ENCODE peak calls at places on chromosomes 7 and 10, in seven cellular contexts. One of them, this sample, is unnamed.

GRCh38 chr7:11552676-11553075 is 279.3 kb downstream of the THSD7A start:
- DNase-seq in body of pancreas: no peak
- DNase-seq in heart left ventricle: no peak
- DNase-seq in epithelial cell of esophagus: no peak
- DNase-seq in foreskin keratinocyte: no peak
- DNase-seq in type B pancreatic cell: no peak
- DNase-seq in foreskin fibroblast: no peak
- DNase-seq in this sample: no peak

GRCh38 chr7:115449689-115450088 is 527.8 kb downstream of the MDFIC start:
- DNase-seq in foreskin fibroblast: no peak
- DNase-seq in epithelial cell of esophagus: no peak
- DNase-seq in body of pancreas: no peak
- DNase-seq in type B pancreatic cell: no peak
- DNase-seq in heart left ventricle: no peak
- DNase-seq in foreskin keratinocyte: no peak
- DNase-seq in this sample: no peak

GRCh38 chr7:2084331-2084730 is 148.4 kb downstream of the MAD1L1 start:
- DNase-seq in type B pancreatic cell: no peak
- DNase-seq in heart left ventricle: no peak
- DNase-seq in body of pancreas: no peak
- DNase-seq in foreskin keratinocyte: no peak
- DNase-seq in foreskin fibroblast: no peak
- DNase-seq in epithelial cell of esophagus: no peak
- DNase-seq in this sample: no peak

GRCh38 chr7:102916426-102916825 is 3.6 kb downstream of the LRRC17 start:
- DNase-seq in epithelial cell of esophagus: peak
- DNase-seq in foreskin keratinocyte: no peak
- DNase-seq in heart left ventricle: no peak
- DNase-seq in body of pancreas: no peak
- DNase-seq in type B pancreatic cell: no peak
- DNase-seq in foreskin fibroblast: peak
- DNase-seq in this sample: no peak

GRCh38 chr10:29608476-29609301 is 26.1 kb downstream of the SVIL start:
- DNase-seq in type B pancreatic cell: no peak
- DNase-seq in heart left ventricle: no peak
- DNase-seq in foreskin fibroblast: no peak
- DNase-seq in foreskin keratinocyte: no peak
- DNase-seq in body of pancreas: no peak
- DNase-seq in epithelial cell of esophagus: no peak
- DNase-seq in this sample: no peak

GRCh38 chr7:106057962-106058901 is 53.9 kb downstream of the SYPL1 start:
- DNase-seq in heart left ventricle: no peak
- DNase-seq in epithelial cell of esophagus: peak
- DNase-seq in body of pancreas: peak
- DNase-seq in type B pancreatic cell: no peak
- DNase-seq in foreskin keratinocyte: no peak
- DNase-seq in foreskin fibroblast: no peak
- DNase-seq in this sample: no peak

GRCh38 chr10:134205-134742 is 981 bp upstream of the ZMYND11 start:
- DNase-seq in epithelial cell of esophagus: peak
- DNase-seq in foreskin fibroblast: no peak
- DNase-seq in body of pancreas: no peak
- DNase-seq in foreskin keratinocyte: peak
- DNase-seq in heart left ventricle: no peak
- DNase-seq in type B pancreatic cell: no peak
- DNase-seq in this sample: no peak

GRCh38 chr7:159028456-159029401 is 115.9 kb downstream of the VIPR2 start:
- DNase-seq in foreskin keratinocyte: no peak
- DNase-seq in body of pancreas: no peak
- DNase-seq in type B pancreatic cell: peak
- DNase-seq in heart left ventricle: peak
- DNase-seq in foreskin fibroblast: no peak
- DNase-seq in epithelial cell of esophagus: no peak
- DNase-seq in this sample: peak

GRCh38 chr10:88832376-88832775 is 19.3 kb downstream of the ANKRD22 start:
- DNase-seq in heart left ventricle: no peak
- DNase-seq in foreskin keratinocyte: no peak
- DNase-seq in epithelial cell of esophagus: no peak
- DNase-seq in foreskin fibroblast: no peak
- DNase-seq in type B pancreatic cell: no peak
- DNase-seq in body of pancreas: no peak
- DNase-seq in this sample: no peak

GRCh38 chr10:86321568-86321967 is 45.0 kb downstream of the GRID1 start:
- DNase-seq in body of pancreas: no peak
- DNase-seq in heart left ventricle: no peak
- DNase-seq in epithelial cell of esophagus: no peak
- DNase-seq in foreskin keratinocyte: no peak
- DNase-seq in foreskin fibroblast: no peak
- DNase-seq in type B pancreatic cell: no peak
- DNase-seq in this sample: no peak

GRCh38 chr10:86329896-86330680 is 36.5 kb downstream of the GRID1 start:
- DNase-seq in epithelial cell of esophagus: no peak
- DNase-seq in foreskin keratinocyte: no peak
- DNase-seq in body of pancreas: no peak
- DNase-seq in foreskin fibroblast: no peak
- DNase-seq in type B pancreatic cell: no peak
- DNase-seq in heart left ventricle: no peak
- DNase-seq in this sample: peak

GRCh38 chr10:86329093-86329710 is 37.4 kb downstream of the GRID1 start:
- DNase-seq in foreskin fibroblast: no peak
- DNase-seq in foreskin keratinocyte: no peak
- DNase-seq in body of pancreas: no peak
- DNase-seq in type B pancreatic cell: no peak
- DNase-seq in heart left ventricle: no peak
- DNase-seq in epithelial cell of esophagus: no peak
- DNase-seq in this sample: peak

GRCh38 chr10:86327954-86328705 is 38.5 kb downstream of the GRID1 start:
- DNase-seq in body of pancreas: no peak
- DNase-seq in type B pancreatic cell: no peak
- DNase-seq in epithelial cell of esophagus: no peak
- DNase-seq in foreskin fibroblast: no peak
- DNase-seq in heart left ventricle: no peak
- DNase-seq in foreskin keratinocyte: no peak
- DNase-seq in this sample: peak

DNA sequence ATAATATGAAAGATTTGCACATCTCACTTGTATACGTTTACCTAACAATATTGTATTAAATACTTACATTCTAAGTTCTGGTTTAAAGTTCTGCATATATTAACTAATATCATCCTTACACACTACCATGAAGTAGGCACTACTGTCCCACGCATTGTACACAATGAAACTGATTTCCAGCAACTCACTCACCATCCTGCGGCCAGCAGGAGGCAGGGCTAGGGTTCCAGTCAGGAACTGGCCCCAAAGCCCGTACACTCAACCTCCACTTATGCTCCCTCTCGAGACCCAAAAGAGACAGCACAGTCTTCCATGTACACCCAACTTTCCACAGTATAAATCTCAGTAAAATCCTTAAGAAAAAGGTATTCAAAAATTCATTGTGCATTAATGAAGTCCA is 41.4 kb downstream of the GRID1 start:
- DNase-seq in foreskin fibroblast: no peak
- DNase-seq in body of pancreas: no peak
- DNase-seq in type B pancreatic cell: no peak
- DNase-seq in heart left ventricle: no peak
- DNase-seq in epithelial cell of esophagus: no peak
- DNase-seq in foreskin keratinocyte: no peak
- DNase-seq in this sample: no peak
- TF ChIP-seq CTCF in foreskin fibroblast: no peak
- TF ChIP-seq CTCF in body of pancreas: no peak
- TF ChIP-seq CTCF in type B pancreatic cell: no peak
- TF ChIP-seq CTCF in heart left ventricle: no peak
- TF ChIP-seq CTCF in epithelial cell of esophagus: no peak
- TF ChIP-seq CTCF in foreskin keratinocyte: no peak
- TF ChIP-seq CTCF in this sample: no peak

DNA sequence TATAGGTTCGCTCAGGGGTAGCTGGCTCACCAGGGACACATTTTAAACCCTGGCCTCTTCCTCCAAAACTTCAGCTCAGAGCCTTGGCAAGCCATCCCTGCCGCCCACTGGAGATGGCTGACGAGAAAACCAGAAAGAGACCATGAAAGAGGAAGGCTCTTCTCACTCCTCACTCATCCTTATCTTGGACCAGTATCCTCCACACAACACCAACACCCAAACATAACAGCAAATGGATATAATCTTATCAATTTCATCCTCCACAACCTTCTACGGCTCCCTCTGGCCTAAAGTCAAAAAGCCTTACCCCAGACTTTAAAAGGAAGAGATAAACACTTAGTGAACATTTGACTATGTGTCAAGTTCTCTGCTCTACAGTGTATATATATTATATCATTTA is 26.9 kb downstream of the DLG5 start:
- DNase-seq in epithelial cell of esophagus: no peak
- DNase-seq in foreskin fibroblast: no peak
- DNase-seq in type B pancreatic cell: no peak
- DNase-seq in foreskin keratinocyte: no peak
- DNase-seq in heart left ventricle: no peak
- DNase-seq in body of pancreas: no peak
- DNase-seq in this sample: no peak
- TF ChIP-seq CTCF in epithelial cell of esophagus: no peak
- TF ChIP-seq CTCF in foreskin fibroblast: no peak
- TF ChIP-seq CTCF in type B pancreatic cell: no peak
- TF ChIP-seq CTCF in foreskin keratinocyte: no peak
- TF ChIP-seq CTCF in heart left ventricle: no peak
- TF ChIP-seq CTCF in body of pancreas: no peak
- TF ChIP-seq CTCF in this sample: no peak

DNA sequence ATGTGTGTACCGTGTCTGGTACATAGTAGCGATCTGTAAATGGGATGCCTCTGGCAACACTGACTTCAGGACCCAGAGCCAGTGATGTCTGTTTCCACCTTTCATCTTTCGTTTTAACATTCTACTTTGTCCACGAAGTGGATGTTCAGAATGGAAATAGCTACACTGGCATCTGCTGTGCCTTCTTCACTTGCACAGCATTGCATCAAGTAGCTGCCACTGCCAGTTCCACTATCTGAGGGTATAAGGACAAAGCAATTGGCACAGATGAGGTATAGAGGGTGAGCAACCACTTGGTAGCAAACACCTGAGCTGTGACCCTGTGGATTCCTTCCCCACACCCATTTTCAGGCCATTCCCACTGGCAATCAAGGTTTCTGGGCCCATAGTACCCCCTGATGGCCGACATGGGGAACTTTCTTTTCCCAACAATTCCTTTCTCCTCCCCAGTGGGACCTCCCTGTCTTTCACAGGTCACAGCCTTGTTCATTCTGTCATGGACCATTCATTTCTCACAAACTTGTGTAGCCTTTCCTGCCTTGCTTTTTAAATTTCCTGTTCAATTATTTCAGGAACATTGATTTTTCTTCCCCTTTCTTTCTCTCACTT is 4.0 kb downstream of the ITGA8 start:
- DNase-seq in epithelial cell of esophagus: peak
- DNase-seq in body of pancreas: no peak
- DNase-seq in type B pancreatic cell: no peak
- DNase-seq in heart left ventricle: no peak
- DNase-seq in foreskin fibroblast: no peak
- DNase-seq in foreskin keratinocyte: no peak
- DNase-seq in this sample: no peak
- TF ChIP-seq CTCF in epithelial cell of esophagus: peak
- TF ChIP-seq CTCF in body of pancreas: no peak
- TF ChIP-seq CTCF in type B pancreatic cell: peak
- TF ChIP-seq CTCF in heart left ventricle: peak
- TF ChIP-seq CTCF in foreskin fibroblast: peak
- TF ChIP-seq CTCF in foreskin keratinocyte: peak
- TF ChIP-seq CTCF in this sample: no peak

GRCh38 chr10:108691126-108691525 is 1232.2 kb downstream of the XPNPEP1 start:
- DNase-seq in foreskin fibroblast: no peak
- DNase-seq in epithelial cell of esophagus: no peak
- DNase-seq in type B pancreatic cell: no peak
- DNase-seq in heart left ventricle: no peak
- DNase-seq in foreskin keratinocyte: no peak
- DNase-seq in body of pancreas: no peak
- DNase-seq in this sample: no peak

DNA sequence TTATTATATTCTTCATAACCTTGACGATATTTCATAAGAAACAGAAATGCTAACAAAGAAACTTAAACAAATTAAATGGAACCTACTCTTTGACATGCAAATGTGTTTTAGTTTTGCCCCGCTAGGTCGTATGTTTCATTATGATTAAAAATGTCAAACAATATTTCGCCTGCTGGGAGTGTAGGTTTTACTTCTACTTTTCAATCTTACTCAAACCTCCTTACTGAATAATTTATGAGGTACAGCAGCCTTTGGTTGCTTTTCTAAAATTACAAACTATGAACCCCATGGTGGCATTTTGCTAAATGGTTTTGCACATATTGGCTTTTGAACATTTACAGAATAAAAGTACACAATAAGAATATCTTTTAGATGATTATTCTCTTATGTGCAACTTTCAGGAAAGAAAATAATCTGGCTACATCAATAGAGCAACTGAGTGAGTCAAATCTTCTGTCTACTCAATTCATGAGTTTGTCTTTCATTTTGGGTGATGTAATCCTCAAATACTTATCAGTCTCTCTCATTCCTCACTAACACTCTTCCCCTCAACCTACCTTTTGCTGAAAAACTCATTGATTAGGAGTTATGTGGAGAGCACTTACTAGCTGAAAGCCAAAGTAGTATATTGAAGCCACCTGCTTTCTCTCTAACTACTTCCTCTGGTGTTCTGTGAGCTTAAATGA is 1226.4 kb downstream of the XPNPEP1 start:
- DNase-seq in heart left ventricle: no peak
- DNase-seq in body of pancreas: no peak
- DNase-seq in epithelial cell of esophagus: no peak
- DNase-seq in type B pancreatic cell: no peak
- DNase-seq in foreskin keratinocyte: no peak
- DNase-seq in foreskin fibroblast: no peak
- DNase-seq in this sample: no peak
- TF ChIP-seq CTCF in heart left ventricle: no peak
- TF ChIP-seq CTCF in body of pancreas: no peak
- TF ChIP-seq CTCF in epithelial cell of esophagus: no peak
- TF ChIP-seq CTCF in type B pancreatic cell: no peak
- TF ChIP-seq CTCF in foreskin keratinocyte: no peak
- TF ChIP-seq CTCF in foreskin fibroblast: no peak
- TF ChIP-seq CTCF in this sample: no peak

DNA sequence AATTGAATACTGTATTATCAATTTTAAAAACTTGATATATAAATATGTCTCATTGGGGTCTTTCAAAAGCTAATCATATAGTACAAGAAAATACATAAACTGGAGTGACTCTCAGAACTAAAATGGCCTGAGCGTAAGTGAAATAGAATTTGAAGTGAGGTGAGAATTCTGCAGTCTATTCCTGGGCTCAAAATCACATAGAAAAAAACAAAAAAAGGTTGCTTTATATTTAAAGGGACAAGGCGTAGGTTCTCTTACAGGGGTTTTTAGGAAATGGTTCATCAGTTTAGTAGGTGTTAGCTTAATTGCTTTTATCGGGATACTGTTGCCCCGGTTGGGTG is 36.7 kb upstream of the PRSS1 start:
- DNase-seq in type B pancreatic cell: no peak
- DNase-seq in foreskin keratinocyte: no peak
- DNase-seq in body of pancreas: no peak
- DNase-seq in heart left ventricle: no peak
- DNase-seq in epithelial cell of esophagus: no peak
- DNase-seq in foreskin fibroblast: no peak
- DNase-seq in this sample: no peak
- TF ChIP-seq CTCF in type B pancreatic cell: peak
- TF ChIP-seq CTCF in foreskin keratinocyte: no peak
- TF ChIP-seq CTCF in body of pancreas: no peak
- TF ChIP-seq CTCF in heart left ventricle: no peak
- TF ChIP-seq CTCF in epithelial cell of esophagus: no peak
- TF ChIP-seq CTCF in foreskin fibroblast: no peak
- TF ChIP-seq CTCF in this sample: no peak

This sample was measured in CD14-positive monocyte.